ENCODE peak calls at places on chromosomes 4 and X, in eight cellular contexts. One of them, this sample, is unnamed.

GRCh38 chrX:100413231-100413630 is 3.2 kb upstream of the PCDH19 start:
- DNase-seq in psoas muscle: no peak
- DNase-seq in effector CD4-positive, alpha-beta T cell: no peak
- DNase-seq in erythroblast: peak
- DNase-seq in stimulated activated CD8-positive, alpha-beta memory T cell treated with anti-CD3 and anti-CD28 coated beads, Interleukin-7, amount 100 ng/mL, for 1 hour: no peak
- DNase-seq in CD8-positive, alpha-beta memory T cell: no peak
- DNase-seq in dermis microvascular lymphatic vessel endothelial cell: peak
- DNase-seq in NCI-H2081 treated with DMSO at 0.1 percent for 48 hours: no peak
- DNase-seq in this sample: no peak

GRCh38 chr4:98653890-98654867 is 4.2 kb downstream of the TSPAN5 start:
- DNase-seq in effector CD4-positive, alpha-beta T cell: no peak
- DNase-seq in erythroblast: no peak
- DNase-seq in stimulated activated CD8-positive, alpha-beta memory T cell treated with anti-CD3 and anti-CD28 coated beads, Interleukin-7, amount 100 ng/mL, for 1 hour: no peak
- DNase-seq in dermis microvascular lymphatic vessel endothelial cell: no peak
- DNase-seq in CD8-positive, alpha-beta memory T cell: no peak
- DNase-seq in psoas muscle: no peak
- DNase-seq in NCI-H2081 treated with DMSO at 0.1 percent for 48 hours: no peak
- DNase-seq in this sample: peak

GRCh38 chrX:19673334-19674040 is 158.2 kb upstream of the MAP3K15 start:
- DNase-seq in psoas muscle: peak
- DNase-seq in effector CD4-positive, alpha-beta T cell: no peak
- DNase-seq in CD8-positive, alpha-beta memory T cell: no peak
- DNase-seq in erythroblast: no peak
- DNase-seq in dermis microvascular lymphatic vessel endothelial cell: peak
- DNase-seq in NCI-H2081 treated with DMSO at 0.1 percent for 48 hours: no peak
- DNase-seq in stimulated activated CD8-positive, alpha-beta memory T cell treated with anti-CD3 and anti-CD28 coated beads, Interleukin-7, amount 100 ng/mL, for 1 hour: no peak
- DNase-seq in this sample: peak

GRCh38 chrX:47540754-47541538 is 20.1 kb upstream of the ARAF start:
- DNase-seq in stimulated activated CD8-positive, alpha-beta memory T cell treated with anti-CD3 and anti-CD28 coated beads, Interleukin-7, amount 100 ng/mL, for 1 hour: no peak
- DNase-seq in NCI-H2081 treated with DMSO at 0.1 percent for 48 hours: peak
- DNase-seq in erythroblast: peak
- DNase-seq in psoas muscle: peak
- DNase-seq in dermis microvascular lymphatic vessel endothelial cell: peak
- DNase-seq in effector CD4-positive, alpha-beta T cell: no peak
- DNase-seq in CD8-positive, alpha-beta memory T cell: no peak
- DNase-seq in this sample: peak

GRCh38 chr4:180913750-180914149 is 1329.5 kb upstream of the TENM3 start:
- DNase-seq in erythroblast: no peak
- DNase-seq in dermis microvascular lymphatic vessel endothelial cell: no peak
- DNase-seq in psoas muscle: no peak
- DNase-seq in effector CD4-positive, alpha-beta T cell: no peak
- DNase-seq in NCI-H2081 treated with DMSO at 0.1 percent for 48 hours: no peak
- DNase-seq in CD8-positive, alpha-beta memory T cell: no peak
- DNase-seq in stimulated activated CD8-positive, alpha-beta memory T cell treated with anti-CD3 and anti-CD28 coated beads, Interleukin-7, amount 100 ng/mL, for 1 hour: no peak
- DNase-seq in this sample: no peak

GRCh38 chr4:105808030-105808429 is 87.2 kb upstream of the NPNT start:
- DNase-seq in psoas muscle: no peak
- DNase-seq in effector CD4-positive, alpha-beta T cell: no peak
- DNase-seq in dermis microvascular lymphatic vessel endothelial cell: no peak
- DNase-seq in stimulated activated CD8-positive, alpha-beta memory T cell treated with anti-CD3 and anti-CD28 coated beads, Interleukin-7, amount 100 ng/mL, for 1 hour: no peak
- DNase-seq in CD8-positive, alpha-beta memory T cell: no peak
- DNase-seq in NCI-H2081 treated with DMSO at 0.1 percent for 48 hours: no peak
- DNase-seq in erythroblast: no peak
- DNase-seq in this sample: no peak

GRCh38 chr4:142274137-142274536 is 572.0 kb downstream of the INPP4B start:
- DNase-seq in CD8-positive, alpha-beta memory T cell: no peak
- DNase-seq in stimulated activated CD8-positive, alpha-beta memory T cell treated with anti-CD3 and anti-CD28 coated beads, Interleukin-7, amount 100 ng/mL, for 1 hour: no peak
- DNase-seq in dermis microvascular lymphatic vessel endothelial cell: no peak
- DNase-seq in erythroblast: no peak
- DNase-seq in psoas muscle: no peak
- DNase-seq in effector CD4-positive, alpha-beta T cell: no peak
- DNase-seq in NCI-H2081 treated with DMSO at 0.1 percent for 48 hours: no peak
- DNase-seq in this sample: no peak

GRCh38 chr4:53586121-53586816 is 5.0 kb downstream of the LNX1 start:
- DNase-seq in CD8-positive, alpha-beta memory T cell: no peak
- DNase-seq in NCI-H2081 treated with DMSO at 0.1 percent for 48 hours: no peak
- DNase-seq in effector CD4-positive, alpha-beta T cell: no peak
- DNase-seq in dermis microvascular lymphatic vessel endothelial cell: no peak
- DNase-seq in erythroblast: no peak
- DNase-seq in stimulated activated CD8-positive, alpha-beta memory T cell treated with anti-CD3 and anti-CD28 coated beads, Interleukin-7, amount 100 ng/mL, for 1 hour: no peak
- DNase-seq in psoas muscle: no peak
- DNase-seq in this sample: peak

GRCh38 chr4:40924793-40925117 is 175.0 kb downstream of the NSUN7 start:
- DNase-seq in NCI-H2081 treated with DMSO at 0.1 percent for 48 hours: no peak
- DNase-seq in dermis microvascular lymphatic vessel endothelial cell: no peak
- DNase-seq in psoas muscle: no peak
- DNase-seq in stimulated activated CD8-positive, alpha-beta memory T cell treated with anti-CD3 and anti-CD28 coated beads, Interleukin-7, amount 100 ng/mL, for 1 hour: no peak
- DNase-seq in CD8-positive, alpha-beta memory T cell: no peak
- DNase-seq in effector CD4-positive, alpha-beta T cell: no peak
- DNase-seq in erythroblast: no peak
- DNase-seq in this sample: no peak

GRCh38 chrX:136586386-136586785 is 54.4 kb downstream of the VGLL1 start:
- DNase-seq in dermis microvascular lymphatic vessel endothelial cell: no peak
- DNase-seq in psoas muscle: no peak
- DNase-seq in CD8-positive, alpha-beta memory T cell: peak
- DNase-seq in erythroblast: no peak
- DNase-seq in NCI-H2081 treated with DMSO at 0.1 percent for 48 hours: no peak
- DNase-seq in stimulated activated CD8-positive, alpha-beta memory T cell treated with anti-CD3 and anti-CD28 coated beads, Interleukin-7, amount 100 ng/mL, for 1 hour: no peak
- DNase-seq in effector CD4-positive, alpha-beta T cell: peak
- DNase-seq in this sample: no peak

GRCh38 chr4:133154725-133155124 is 5.6 kb downstream of the PCDH10 start:
- DNase-seq in dermis microvascular lymphatic vessel endothelial cell: no peak
- DNase-seq in erythroblast: peak
- DNase-seq in stimulated activated CD8-positive, alpha-beta memory T cell treated with anti-CD3 and anti-CD28 coated beads, Interleukin-7, amount 100 ng/mL, for 1 hour: no peak
- DNase-seq in NCI-H2081 treated with DMSO at 0.1 percent for 48 hours: no peak
- DNase-seq in effector CD4-positive, alpha-beta T cell: no peak
- DNase-seq in CD8-positive, alpha-beta memory T cell: no peak
- DNase-seq in psoas muscle: no peak
- DNase-seq in this sample: no peak

GRCh38 chr4:101160792-101161592 is 186.3 kb downstream of the PPP3CA start:
- DNase-seq in effector CD4-positive, alpha-beta T cell: no peak
- DNase-seq in CD8-positive, alpha-beta memory T cell: no peak
- DNase-seq in stimulated activated CD8-positive, alpha-beta memory T cell treated with anti-CD3 and anti-CD28 coated beads, Interleukin-7, amount 100 ng/mL, for 1 hour: no peak
- DNase-seq in dermis microvascular lymphatic vessel endothelial cell: no peak
- DNase-seq in psoas muscle: no peak
- DNase-seq in erythroblast: no peak
- DNase-seq in NCI-H2081 treated with DMSO at 0.1 percent for 48 hours: no peak
- DNase-seq in this sample: no peak

GRCh38 chr4:123832173-123833026 is 435.8 kb downstream of the SPRY1 start:
- DNase-seq in stimulated activated CD8-positive, alpha-beta memory T cell treated with anti-CD3 and anti-CD28 coated beads, Interleukin-7, amount 100 ng/mL, for 1 hour: no peak
- DNase-seq in psoas muscle: peak
- DNase-seq in NCI-H2081 treated with DMSO at 0.1 percent for 48 hours: no peak
- DNase-seq in effector CD4-positive, alpha-beta T cell: no peak
- DNase-seq in erythroblast: no peak
- DNase-seq in CD8-positive, alpha-beta memory T cell: no peak
- DNase-seq in dermis microvascular lymphatic vessel endothelial cell: peak
- DNase-seq in this sample: peak

GRCh38 chrX:120287513-120288112 is 23.6 kb downstream of the TMEM255A start:
- DNase-seq in dermis microvascular lymphatic vessel endothelial cell: no peak
- DNase-seq in psoas muscle: no peak
- DNase-seq in CD8-positive, alpha-beta memory T cell: no peak
- DNase-seq in effector CD4-positive, alpha-beta T cell: no peak
- DNase-seq in NCI-H2081 treated with DMSO at 0.1 percent for 48 hours: no peak
- DNase-seq in stimulated activated CD8-positive, alpha-beta memory T cell treated with anti-CD3 and anti-CD28 coated beads, Interleukin-7, amount 100 ng/mL, for 1 hour: no peak
- DNase-seq in erythroblast: no peak
- DNase-seq in this sample: no peak

GRCh38 chr4:6875431-6875831 is 34.2 kb upstream of the TBC1D14 start:
- DNase-seq in dermis microvascular lymphatic vessel endothelial cell: no peak
- DNase-seq in stimulated activated CD8-positive, alpha-beta memory T cell treated with anti-CD3 and anti-CD28 coated beads, Interleukin-7, amount 100 ng/mL, for 1 hour: no peak
- DNase-seq in NCI-H2081 treated with DMSO at 0.1 percent for 48 hours: no peak
- DNase-seq in psoas muscle: peak
- DNase-seq in CD8-positive, alpha-beta memory T cell: no peak
- DNase-seq in erythroblast: no peak
- DNase-seq in effector CD4-positive, alpha-beta T cell: no peak
- DNase-seq in this sample: no peak

GRCh38 chr4:147362868-147363440 is 117.9 kb upstream of the EDNRA start:
- DNase-seq in CD8-positive, alpha-beta memory T cell: no peak
- DNase-seq in NCI-H2081 treated with DMSO at 0.1 percent for 48 hours: no peak
- DNase-seq in effector CD4-positive, alpha-beta T cell: no peak
- DNase-seq in stimulated activated CD8-positive, alpha-beta memory T cell treated with anti-CD3 and anti-CD28 coated beads, Interleukin-7, amount 100 ng/mL, for 1 hour: no peak
- DNase-seq in erythroblast: no peak
- DNase-seq in psoas muscle: peak
- DNase-seq in dermis microvascular lymphatic vessel endothelial cell: no peak
- DNase-seq in this sample: no peak

GRCh38 chr4:20454440-20455037 is 202.8 kb downstream of the SLIT2 start:
- DNase-seq in dermis microvascular lymphatic vessel endothelial cell: no peak
- DNase-seq in NCI-H2081 treated with DMSO at 0.1 percent for 48 hours: no peak
- DNase-seq in stimulated activated CD8-positive, alpha-beta memory T cell treated with anti-CD3 and anti-CD28 coated beads, Interleukin-7, amount 100 ng/mL, for 1 hour: no peak
- DNase-seq in psoas muscle: no peak
- DNase-seq in CD8-positive, alpha-beta memory T cell: no peak
- DNase-seq in effector CD4-positive, alpha-beta T cell: no peak
- DNase-seq in erythroblast: no peak
- DNase-seq in this sample: no peak

GRCh38 chr4:134906404-134907023 is 704.9 kb upstream of the PABPC4L start:
- DNase-seq in effector CD4-positive, alpha-beta T cell: no peak
- DNase-seq in dermis microvascular lymphatic vessel endothelial cell: no peak
- DNase-seq in stimulated activated CD8-positive, alpha-beta memory T cell treated with anti-CD3 and anti-CD28 coated beads, Interleukin-7, amount 100 ng/mL, for 1 hour: no peak
- DNase-seq in CD8-positive, alpha-beta memory T cell: no peak
- DNase-seq in erythroblast: no peak
- DNase-seq in NCI-H2081 treated with DMSO at 0.1 percent for 48 hours: no peak
- DNase-seq in psoas muscle: no peak
- DNase-seq in this sample: no peak

GRCh38 chrX:22686138-22686541 is 313.6 kb upstream of the DDX53 start:
- DNase-seq in CD8-positive, alpha-beta memory T cell: no peak
- DNase-seq in NCI-H2081 treated with DMSO at 0.1 percent for 48 hours: peak
- DNase-seq in psoas muscle: peak
- DNase-seq in dermis microvascular lymphatic vessel endothelial cell: peak
- DNase-seq in stimulated activated CD8-positive, alpha-beta memory T cell treated with anti-CD3 and anti-CD28 coated beads, Interleukin-7, amount 100 ng/mL, for 1 hour: no peak
- DNase-seq in erythroblast: no peak
- DNase-seq in effector CD4-positive, alpha-beta T cell: no peak
- DNase-seq in this sample: peak

GRCh38 chr4:186097386-186097785 is 7.1 kb upstream of the FAM149A start:
- DNase-seq in effector CD4-positive, alpha-beta T cell: no peak
- DNase-seq in stimulated activated CD8-positive, alpha-beta memory T cell treated with anti-CD3 and anti-CD28 coated beads, Interleukin-7, amount 100 ng/mL, for 1 hour: no peak
- DNase-seq in erythroblast: no peak
- DNase-seq in psoas muscle: no peak
- DNase-seq in NCI-H2081 treated with DMSO at 0.1 percent for 48 hours: no peak
- DNase-seq in dermis microvascular lymphatic vessel endothelial cell: no peak
- DNase-seq in CD8-positive, alpha-beta memory T cell: no peak
- DNase-seq in this sample: no peak

GRCh38 chr4:128068927-128069326 is 7.8 kb downstream of the LARP1B start:
- DNase-seq in effector CD4-positive, alpha-beta T cell: no peak
- DNase-seq in CD8-positive, alpha-beta memory T cell: no peak
- DNase-seq in psoas muscle: no peak
- DNase-seq in dermis microvascular lymphatic vessel endothelial cell: no peak
- DNase-seq in erythroblast: peak
- DNase-seq in NCI-H2081 treated with DMSO at 0.1 percent for 48 hours: no peak
- DNase-seq in stimulated activated CD8-positive, alpha-beta memory T cell treated with anti-CD3 and anti-CD28 coated beads, Interleukin-7, amount 100 ng/mL, for 1 hour: no peak
- DNase-seq in this sample: no peak

GRCh38 chrX:12986886-12987285 is 12.0 kb downstream of the TMSB4X start:
- DNase-seq in NCI-H2081 treated with DMSO at 0.1 percent for 48 hours: no peak
- DNase-seq in CD8-positive, alpha-beta memory T cell: no peak
- DNase-seq in dermis microvascular lymphatic vessel endothelial cell: no peak
- DNase-seq in stimulated activated CD8-positive, alpha-beta memory T cell treated with anti-CD3 and anti-CD28 coated beads, Interleukin-7, amount 100 ng/mL, for 1 hour: no peak
- DNase-seq in psoas muscle: no peak
- DNase-seq in erythroblast: no peak
- DNase-seq in effector CD4-positive, alpha-beta T cell: no peak
- DNase-seq in this sample: no peak

GRCh38 chr4:93617596-93617995 is 211.0 kb upstream of the ATOH1 start:
- DNase-seq in psoas muscle: no peak
- DNase-seq in CD8-positive, alpha-beta memory T cell: no peak
- DNase-seq in dermis microvascular lymphatic vessel endothelial cell: no peak
- DNase-seq in stimulated activated CD8-positive, alpha-beta memory T cell treated with anti-CD3 and anti-CD28 coated beads, Interleukin-7, amount 100 ng/mL, for 1 hour: no peak
- DNase-seq in erythroblast: no peak
- DNase-seq in effector CD4-positive, alpha-beta T cell: no peak
- DNase-seq in NCI-H2081 treated with DMSO at 0.1 percent for 48 hours: no peak
- DNase-seq in this sample: no peak

GRCh38 chr4:153156263-153156662 is 48.0 kb upstream of the TRIM2 start:
- DNase-seq in erythroblast: peak
- DNase-seq in psoas muscle: no peak
- DNase-seq in stimulated activated CD8-positive, alpha-beta memory T cell treated with anti-CD3 and anti-CD28 coated beads, Interleukin-7, amount 100 ng/mL, for 1 hour: no peak
- DNase-seq in CD8-positive, alpha-beta memory T cell: no peak
- DNase-seq in effector CD4-positive, alpha-beta T cell: no peak
- DNase-seq in NCI-H2081 treated with DMSO at 0.1 percent for 48 hours: no peak
- DNase-seq in dermis microvascular lymphatic vessel endothelial cell: no peak
- DNase-seq in this sample: no peak

GRCh38 chr4:174284181-174284886 is 623 bp downstream of the CEP44 start:
- DNase-seq in erythroblast: peak
- DNase-seq in psoas muscle: no peak
- DNase-seq in NCI-H2081 treated with DMSO at 0.1 percent for 48 hours: no peak
- DNase-seq in CD8-positive, alpha-beta memory T cell: no peak
- DNase-seq in dermis microvascular lymphatic vessel endothelial cell: peak
- DNase-seq in stimulated activated CD8-positive, alpha-beta memory T cell treated with anti-CD3 and anti-CD28 coated beads, Interleukin-7, amount 100 ng/mL, for 1 hour: no peak
- DNase-seq in effector CD4-positive, alpha-beta T cell: no peak
- DNase-seq in this sample: peak

GRCh38 chr4:39730067-39730466 is 32.1 kb downstream of the UBE2K start:
- DNase-seq in dermis microvascular lymphatic vessel endothelial cell: peak
- DNase-seq in stimulated activated CD8-positive, alpha-beta memory T cell treated with anti-CD3 and anti-CD28 coated beads, Interleukin-7, amount 100 ng/mL, for 1 hour: no peak
- DNase-seq in erythroblast: no peak
- DNase-seq in NCI-H2081 treated with DMSO at 0.1 percent for 48 hours: no peak
- DNase-seq in psoas muscle: no peak
- DNase-seq in effector CD4-positive, alpha-beta T cell: no peak
- DNase-seq in CD8-positive, alpha-beta memory T cell: no peak
- DNase-seq in this sample: no peak